ENCODE peak calls at places on chromosome 1, in seven cellular contexts. N is stimulated activated CD8-positive, alpha-beta memory T cell treated with anti-CD3 and anti-CD28 coated beads, Interleukin-4, amount 100 ng/mL, for 1 hour; U is CD8-positive, alpha-beta memory T cell; I is BJ; Z is memory B cell; Y is A549; E is iris pigment epithelial cell. F is an unnamed sample.
A peak's percentile ranks its signal among the peaks of the same experiment; 100 is the strongest.

GRCh38 chr1:36706416-36706815 is 223.7 kb upstream of the CSF3R start:
- DNase-seq in N (no peak), Z (no peak), I (no peak), U (no peak), E (no peak), Y (no peak), F (no peak)

GRCh38 chr1:161305872-161306519 is 3.8 kb downstream of the MPZ start:
- DNase-seq in Y (no peak), U (peak; percentile 95), E (peak; percentile 51), Z (peak; percentile 78), N (peak; percentile 74), I (no peak), F (no peak)

GRCh38 chr1:81834921-81835698 is 34.4 kb downstream of the ADGRL2 start:
- DNase-seq in Y (no peak), U (no peak), E (peak; percentile 8), Z (no peak), I (no peak), N (no peak), F (peak; percentile 12)

GRCh38 chr1:208101661-208102431 is 142.3 kb downstream of the PLXNA2 start:
- DNase-seq in Z (no peak), N (no peak), E (no peak), Y (no peak), U (no peak), I (no peak), F (no peak)

GRCh38 chr1:225941220-225941948 is at the start of gene LEFTY2:
- DNase-seq in I (no peak), Z (no peak), Y (no peak), N (no peak), U (no peak), E (no peak), F (no peak)

GRCh38 chr1:181062800-181063428 is 25.6 kb upstream of the IER5 start:
- DNase-seq in N (no peak), Y (no peak), Z (no peak), E (peak; percentile 75), U (peak; percentile 26), I (peak; percentile 60), F (peak; percentile 51)

GRCh38 chr1:210132582-210132981 is 100.0 kb upstream of the SERTAD4 start:
- DNase-seq in N (no peak), I (no peak), Y (peak; percentile 16), E (peak; percentile 39), U (no peak), Z (no peak), F (peak; percentile 11)

GRCh38 chr1:155184835-155185782 is 11.5 kb downstream of the TRIM46 start:
- DNase-seq in I (no peak), E (no peak), Y (no peak), N (no peak), U (no peak), Z (peak; percentile 59), F (no peak)

GRCh38 chr1:24295547-24295946 is 23.6 kb upstream of the GRHL3 start:
- DNase-seq in Y (no peak), I (no peak), N (no peak), U (no peak), Z (no peak), E (no peak), F (no peak)

GRCh38 chr1:8629241-8630091 is 188.0 kb downstream of the RERE start:
- DNase-seq in E (peak; percentile 77), N (no peak), U (no peak), Y (no peak), I (no peak), Z (no peak), F (no peak)

GRCh38 chr1:60809204-60809985 is 273.0 kb upstream of the NFIA start:
- DNase-seq in Z (no peak), E (peak; percentile 67), N (no peak), I (no peak), U (no peak), Y (no peak), F (no peak)

GRCh38 chr1:214717323-214717722 is 114.3 kb downstream of the CENPF start:
- DNase-seq in E (no peak), Z (no peak), N (no peak), U (no peak), I (no peak), Y (no peak), F (no peak)

GRCh38 chr1:31588751-31589515 is 12.6 kb downstream of the TINAGL1 start:
- DNase-seq in U (no peak), Z (no peak), I (no peak), E (no peak), N (no peak), Y (no peak), F (no peak)

GRCh38 chr1:56070601-56071000 is 508.8 kb downstream of the PLPP3 start:
- DNase-seq in U (no peak), Z (no peak), E (no peak), N (no peak), Y (no peak), I (peak; percentile 68), F (peak; percentile 76)

GRCh38 chr1:63984257-63984626 is 210.4 kb downstream of the ROR1 start:
- DNase-seq in U (no peak), Y (no peak), Z (no peak), E (peak; percentile 64), I (no peak), N (no peak), F (no peak)

GRCh38 chr1:13948851-13949490 is 249.0 kb downstream of the PRDM2 start:
- DNase-seq in E (peak; percentile 26), N (no peak), Y (no peak), U (no peak), I (no peak), Z (no peak), F (no peak)

GRCh38 chr1:63108226-63108625 is 214.1 kb upstream of the FOXD3 start:
- DNase-seq in Y (no peak), N (no peak), E (no peak), U (no peak), I (no peak), Z (no peak), F (no peak)

GRCh38 chr1:228341814-228342626 is 64.6 kb downstream of the TRIM11 start:
- DNase-seq in E (no peak), N (no peak), I (no peak), Y (no peak), Z (no peak), U (no peak), F (no peak)

GRCh38 chr1:91402023-91402422 is 2.6 kb downstream of the HFM1 start:
- DNase-seq in U (no peak), N (no peak), Z (no peak), E (peak; percentile 24), Y (peak; percentile 29), I (no peak), F (no peak)

GRCh38 chr1:25503551-25504426 is 39.6 kb upstream of the LDLRAP1 start:
- DNase-seq in Z (peak; percentile 44), Y (peak; percentile 53), U (peak; percentile 74), N (peak; percentile 54), I (no peak), E (no peak), F (no peak)

GRCh38 chr1:217253985-217254384 is 376.9 kb downstream of the GPATCH2 start:
- DNase-seq in Y (no peak), E (peak; percentile 9), U (no peak), N (no peak), Z (no peak), I (no peak), F (no peak)

GRCh38 chr1:173867141-173867752 is 542 bp downstream of the GAS5 start:
- DNase-seq in E (peak; percentile 46), Z (no peak), Y (no peak), I (no peak), U (no peak), N (no peak), F (no peak)

GRCh38 chr1:11740258-11741192 is 4.6 kb downstream of the AGTRAP start:
- DNase-seq in I (no peak), E (no peak), U (peak; percentile 21), Y (no peak), Z (no peak), N (no peak), F (no peak)

GRCh38 chr1:243497939-243498681 is 242.3 kb downstream of the SDCCAG8 start:
- DNase-seq in N (no peak), U (no peak), Y (no peak), Z (no peak), I (no peak), E (no peak), F (no peak)

GRCh38 chr1:24484208-24484607 is 18.4 kb upstream of the RCAN3 start:
- DNase-seq in U (no peak), N (no peak), Z (no peak), I (no peak), E (no peak), Y (no peak), F (no peak)

GRCh38 chr1:9653195-9653782 is 1.8 kb downstream of the PIK3CD start:
- DNase-seq in U (peak; percentile 50), Y (no peak), I (no peak), E (no peak), N (no peak), Z (no peak), F (no peak)

GRCh38 chr1:222266223-222267215 is 281.4 kb downstream of the HHIPL2 start:
- DNase-seq in Y (no peak), U (no peak), I (no peak), E (no peak), N (no peak), Z (no peak), F (no peak)

GRCh38 chr1:43284065-43284464 is 1.3 kb downstream of the C1orf210 start:
- DNase-seq in Z (no peak), N (no peak), E (no peak), U (no peak), Y (no peak), I (no peak), F (no peak)

GRCh38 chr1:19445417-19446342 is 39.7 kb downstream of the CAPZB start:
- DNase-seq in N (no peak), U (no peak), E (no peak), Y (peak; percentile 42), Z (no peak), I (no peak), F (no peak)

GRCh38 chr1:118650084-118650807 is 337.9 kb downstream of the TBX15 start:
- DNase-seq in N (no peak), E (no peak), Y (no peak), I (no peak), Z (no peak), U (no peak), F (no peak)

GRCh38 chr1:186498695-186499389 is 37.9 kb upstream of the PDC start:
- DNase-seq in Y (peak; percentile 79), Z (no peak), E (peak; percentile 79), I (peak; percentile 49), N (no peak), U (no peak), F (no peak)

GRCh38 chr1:24386241-24386640 is 27.3 kb downstream of the STPG1 start:
- DNase-seq in U (no peak), E (no peak), Y (no peak), Z (no peak), N (no peak), I (no peak), F (no peak)

GRCh38 chr1:221089273-221089672 is 210.0 kb downstream of the HLX start:
- DNase-seq in Y (peak; percentile 37), N (no peak), I (no peak), U (no peak), E (peak; percentile 75), Z (no peak), F (no peak)

GRCh38 chr1:89725016-89725380 is 92.1 kb downstream of the LRRC8C start:
- DNase-seq in I (peak; percentile 60), E (peak; percentile 95), Z (no peak), Y (no peak), U (no peak), N (no peak), F (peak; percentile 57)

GRCh38 chr1:94819945-94820746 is at the start of gene SLC44A3:
- DNase-seq in Z (peak; percentile 16), U (no peak), Y (peak; percentile 20), I (no peak), E (peak; percentile 45), N (no peak), F (no peak)

GRCh38 chr1:204524986-204525385 is 8.8 kb downstream of the MDM4 start:
- DNase-seq in I (no peak), E (no peak), N (no peak), Z (no peak), U (no peak), Y (no peak), F (no peak)

F was measured in GM04504.